ENCODE peak calls at places on chromosome 12, in eight cellular contexts. A is stimulated activated CD8-positive, alpha-beta memory T cell treated with anti-CD3 and anti-CD28 coated beads, Interleukin-2, amount 100 ng/mL, for 48 hours; W is HFF-Myc; P is HT1080; T is left ventricle myocardium inferior; E is NCI-H345; V is amniotic stem cell; M is iPS-NIHi11. B is an unnamed sample.

GRCh38 chr12:48296586-48297396 is 53.9 kb downstream of the ZNF641 start:
- DNase-seq in A (peak), W (peak), P (peak), T (peak), E (no peak), V (peak), M (peak), B (peak)

GRCh38 chr12:79652521-79652920 is 38.2 kb downstream of the PAWR start:
- DNase-seq in A (no peak), W (no peak), P (no peak), T (no peak), E (no peak), V (no peak), M (no peak), B (no peak)

GRCh38 chr12:109770861-109771670 is 57.4 kb downstream of the FAM222A start:
- DNase-seq in A (no peak), W (no peak), P (no peak), T (no peak), E (no peak), V (no peak), M (no peak), B (no peak)

GRCh38 chr12:128069359-128069997 is 197.5 kb upstream of the TMEM132C start:
- DNase-seq in A (peak), W (no peak), P (peak), T (no peak), E (peak), V (peak), M (peak), B (peak)

GRCh38 chr12:102232446-102232845 is 34.8 kb upstream of the PMCH start:
- DNase-seq in A (no peak), W (peak), P (no peak), T (no peak), E (no peak), V (no peak), M (no peak), B (no peak)

GRCh38 chr12:47414511-47414910 is 291.3 kb downstream of the RPAP3 start:
- DNase-seq in A (no peak), W (no peak), P (no peak), T (no peak), E (no peak), V (no peak), M (no peak), B (no peak)

GRCh38 chr12:10940389-10940788 is 1.3 kb upstream of the TAS2R14 start:
- DNase-seq in A (no peak), W (peak), P (peak), T (no peak), E (no peak), V (peak), M (no peak), B (no peak)

GRCh38 chr12:98893601-98894411 is 248.7 kb downstream of the APAF1 start:
- DNase-seq in A (no peak), W (no peak), P (no peak), T (no peak), E (no peak), V (no peak), M (no peak), B (no peak)

GRCh38 chr12:110694330-110694891 is 5.5 kb upstream of the HVCN1 start:
- DNase-seq in A (no peak), W (no peak), P (no peak), T (peak), E (no peak), V (no peak), M (no peak), B (peak)

GRCh38 chr12:88371416-88372183 is 208.7 kb downstream of the KITLG start:
- DNase-seq in A (no peak), W (no peak), P (peak), T (no peak), E (no peak), V (no peak), M (no peak), B (no peak)

GRCh38 chr12:6171409-6172015 is 28.7 kb upstream of the CD9 start:
- DNase-seq in A (no peak), W (no peak), P (no peak), T (peak), E (no peak), V (no peak), M (no peak), B (no peak)

GRCh38 chr12:115988629-115989563 is 288.6 kb downstream of the MED13L start:
- DNase-seq in A (no peak), W (no peak), P (no peak), T (no peak), E (no peak), V (no peak), M (no peak), B (no peak)

GRCh38 chr12:111529424-111530368 is 69.4 kb downstream of the ATXN2 start:
- DNase-seq in A (peak), W (peak), P (peak), T (no peak), E (peak), V (no peak), M (peak), B (no peak)

GRCh38 chr12:81992461-81992860 is 233.3 kb upstream of the PPFIA2 start:
- DNase-seq in A (no peak), W (no peak), P (peak), T (no peak), E (peak), V (no peak), M (peak), B (no peak)

GRCh38 chr12:56040151-56040550 is 1.6 kb upstream of the RPS26 start:
- DNase-seq in A (no peak), W (no peak), P (peak), T (no peak), E (no peak), V (no peak), M (no peak), B (no peak)

GRCh38 chr12:20280515-20280914 is 87.8 kb upstream of the PDE3A start:
- DNase-seq in A (no peak), W (no peak), P (no peak), T (no peak), E (no peak), V (no peak), M (no peak), B (no peak)

GRCh38 chr12:72274926-72275325 is 2.8 kb downstream of the TRHDE start:
- DNase-seq in A (no peak), W (no peak), P (no peak), T (no peak), E (no peak), V (no peak), M (no peak), B (no peak)

GRCh38 chr12:12503384-12504078 is 59.1 kb downstream of the DUSP16 start:
- DNase-seq in A (no peak), W (no peak), P (no peak), T (no peak), E (no peak), V (no peak), M (peak), B (no peak)

GRCh38 chr12:116053479-116054195 is 223.9 kb downstream of the MED13L start:
- DNase-seq in A (no peak), W (no peak), P (no peak), T (peak), E (no peak), V (no peak), M (no peak), B (peak)

GRCh38 chr12:47838286-47838931 is 18.7 kb upstream of the HDAC7 start:
- DNase-seq in A (no peak), W (no peak), P (no peak), T (no peak), E (no peak), V (no peak), M (peak), B (no peak)

GRCh38 chr12:131209082-131210070 is 255.7 kb downstream of the ADGRD1 start:
- DNase-seq in A (no peak), W (no peak), P (no peak), T (no peak), E (no peak), V (no peak), M (no peak), B (no peak)

GRCh38 chr12:48157889-48158370 is 615 bp upstream of the ASB8 start:
- DNase-seq in A (no peak), W (no peak), P (no peak), T (no peak), E (no peak), V (no peak), M (no peak), B (no peak)

GRCh38 chr12:123987022-123987421 is 14.0 kb downstream of the ZNF664 start:
- DNase-seq in A (no peak), W (no peak), P (no peak), T (no peak), E (no peak), V (no peak), M (no peak), B (no peak)

GRCh38 chr12:1591029-1591428 is 3.4 kb downstream of the FBXL14 start:
- DNase-seq in A (no peak), W (no peak), P (peak), T (no peak), E (peak), V (no peak), M (no peak), B (no peak)

GRCh38 chr12:31874961-31875608 is 84.1 kb upstream of the RESF1 start:
- DNase-seq in A (peak), W (peak), P (peak), T (peak), E (no peak), V (no peak), M (peak), B (peak)

GRCh38 chr12:93316623-93316971 is 61.1 kb upstream of the NUDT4 start:
- DNase-seq in A (no peak), W (no peak), P (no peak), T (no peak), E (no peak), V (no peak), M (no peak), B (no peak)

GRCh38 chr12:8011331-8011730 is 21.2 kb upstream of the FOXJ2 start:
- DNase-seq in A (no peak), W (no peak), P (peak), T (no peak), E (no peak), V (no peak), M (no peak), B (no peak)

GRCh38 chr12:111240374-111240773 is 128.5 kb downstream of the PHETA1 start:
- DNase-seq in A (no peak), W (no peak), P (no peak), T (no peak), E (no peak), V (no peak), M (no peak), B (no peak)

GRCh38 chr12:112843272-112843671 is 51.7 kb downstream of the RPH3A start:
- DNase-seq in A (no peak), W (no peak), P (no peak), T (no peak), E (peak), V (no peak), M (no peak), B (no peak)

GRCh38 chr12:75476076-75476475 is 4.5 kb upstream of the GLIPR1 start:
- DNase-seq in A (peak), W (no peak), P (no peak), T (no peak), E (no peak), V (no peak), M (no peak), B (no peak)

GRCh38 chr12:116236148-116236731 is 41.3 kb downstream of the MED13L start:
- DNase-seq in A (peak), W (peak), P (peak), T (peak), E (peak), V (no peak), M (peak), B (peak)

GRCh38 chr12:10690906-10691305 is 17.1 kb upstream of the STYK1 start:
- DNase-seq in A (no peak), W (no peak), P (no peak), T (no peak), E (no peak), V (no peak), M (no peak), B (no peak)

GRCh38 chr12:55188974-55189556 is 31.8 kb upstream of the OR10A7 start:
- DNase-seq in A (peak), W (peak), P (peak), T (no peak), E (peak), V (peak), M (peak), B (peak)

GRCh38 chr12:28024231-28024995 is 51.9 kb upstream of the PTHLH start:
- DNase-seq in A (no peak), W (no peak), P (peak), T (no peak), E (no peak), V (peak), M (no peak), B (no peak)

GRCh38 chr12:116524311-116524710 is 34.9 kb upstream of the MAP1LC3B2 start:
- DNase-seq in A (no peak), W (no peak), P (no peak), T (no peak), E (no peak), V (no peak), M (no peak), B (no peak)

GRCh38 chr12:18703916-18704315 is 33.9 kb downstream of the PLCZ1 start:
- DNase-seq in A (no peak), W (no peak), P (no peak), T (no peak), E (no peak), V (no peak), M (no peak), B (no peak)

GRCh38 chr12:89280833-89281533 is 71.3 kb downstream of the DUSP6 start:
- DNase-seq in A (no peak), W (no peak), P (peak), T (peak), E (peak), V (no peak), M (no peak), B (no peak)